ENCODE peak calls at places on chromosomes 12 and 14, in nine cellular contexts. O is gastrocnemius medialis, R is right lobe of liver, S is GM23338, F is psoas muscle, Y is ovary, C is right atrium auricular region, P is osteoblast, K is heart right ventricle. V is an unnamed sample.

GRCh38 chr12:100868487-100868886 is 73.9 kb downstream of the ANO4 start:
- DNase-seq in P (peak; percentile 63), C (no peak), K (no peak), S (no peak), O (no peak), Y (no peak), F (no peak), R (no peak), V (no peak)

GRCh38 chr12:130945793-130946492 is 7.8 kb upstream of the ADGRD1 start:
- DNase-seq in P (no peak), O (peak; percentile 42), Y (no peak), S (no peak), R (no peak), C (no peak), K (no peak), F (peak; percentile 43), V (no peak)

GRCh38 chr12:125083092-125083491 is 17.9 kb downstream of the AACS start:
- DNase-seq in S (no peak), C (no peak), R (no peak), Y (no peak), O (no peak), F (no peak), P (no peak), K (no peak), V (no peak)

GRCh38 chr14:81982056-81982455 is 448.4 kb upstream of the SEL1L start:
- DNase-seq in F (no peak), C (no peak), S (no peak), Y (no peak), R (no peak), K (no peak), O (no peak), P (no peak), V (no peak)

GRCh38 chr12:65294863-65295262 is 16.4 kb downstream of the MSRB3 start:
- DNase-seq in C (no peak), O (no peak), F (no peak), S (no peak), P (no peak), Y (no peak), K (no peak), R (no peak), V (no peak)

GRCh38 chr12:54051081-54051912 is 2.3 kb upstream of the HOXC4 start:
- DNase-seq in F (no peak), S (no peak), O (no peak), K (no peak), R (no peak), C (no peak), Y (no peak), P (peak; percentile 56), V (no peak)

GRCh38 chr14:54475911-54476310 is 12.9 kb downstream of the GMFB start:
- DNase-seq in R (no peak), P (no peak), C (no peak), F (no peak), O (no peak), K (no peak), Y (no peak), S (no peak), V (no peak)

GRCh38 chr12:125453751-125454150 is 388.5 kb downstream of the AACS start:
- DNase-seq in C (no peak), K (no peak), O (no peak), R (no peak), P (no peak), F (no peak), Y (no peak), S (no peak), V (no peak)

GRCh38 chr12:19095869-19096480 is 33.6 kb upstream of the PLEKHA5 start:
- DNase-seq in S (no peak), R (no peak), P (peak; percentile 86), K (no peak), O (no peak), F (no peak), Y (no peak), C (no peak), V (no peak)

GRCh38 chr12:48349471-48349870 is 1.2 kb downstream of the ZNF641 start:
- DNase-seq in K (peak; percentile 58), O (no peak), P (peak; percentile 88), S (no peak), C (no peak), Y (peak; percentile 67), R (no peak), F (no peak), V (no peak)

GRCh38 chr12:63151898-63152700 is 1.1 kb upstream of the AVPR1A start:
- DNase-seq in K (peak; percentile 15), O (no peak), C (no peak), F (no peak), S (peak; percentile 89), R (peak; percentile 30), P (peak; percentile 79), Y (peak; percentile 37), V (no peak)

GRCh38 chr12:98736352-98737326 is 91.5 kb downstream of the APAF1 start:
- DNase-seq in S (no peak), Y (no peak), R (peak; percentile 51), C (no peak), P (peak; percentile 66), O (no peak), F (no peak), K (no peak), V (no peak)

GRCh38 chr12:30823140-30823669 is 68.5 kb upstream of the CAPRIN2 start:
- DNase-seq in F (peak; percentile 41), S (peak; percentile 72), K (peak; percentile 48), R (peak; percentile 59), P (no peak), Y (peak; percentile 57), C (peak; percentile 71), O (peak; percentile 22), V (no peak)

GRCh38 chr14:106694638-106695393 is 1168.4 kb downstream of the TMEM121 start:
- DNase-seq in K (peak; percentile 18), S (peak; percentile 0), P (no peak), Y (no peak), O (no peak), R (no peak), C (no peak), F (no peak), V (peak; percentile 14)

GRCh38 chr12:115485503-115485902 is 792.0 kb downstream of the MED13L start:
- DNase-seq in K (no peak), Y (no peak), F (no peak), C (no peak), R (no peak), S (no peak), P (no peak), O (no peak), V (no peak)

GRCh38 chr12:105177208-105177607 is 58.8 kb downstream of the APPL2 start:
- DNase-seq in S (no peak), C (no peak), P (no peak), K (no peak), O (no peak), Y (no peak), R (no peak), F (no peak), V (no peak)

GRCh38 chr12:38823743-38824142 is 81.6 kb downstream of the CPNE8 start:
- DNase-seq in S (no peak), O (no peak), F (no peak), K (no peak), C (no peak), Y (no peak), R (no peak), P (no peak), V (no peak)

GRCh38 chr14:51691176-51691575 is 39.5 kb downstream of the FRMD6 start:
- DNase-seq in Y (no peak), O (no peak), S (no peak), F (no peak), K (no peak), R (no peak), P (peak; percentile 42), C (no peak), V (no peak)
- H3K36me3 ChIP-seq in Y (no peaks in the 10 kb centered on the region), O (no peaks in the 10 kb centered on the region), S (no peaks in the 10 kb centered on the region), F (peaks cover 4% of the 10 kb centered on the region), K (peaks cover 21% of the 10 kb centered on the region), R (no peaks in the 10 kb centered on the region), P (peaks cover 68% of the 10 kb centered on the region), C (no peaks in the 10 kb centered on the region), V (no peaks in the 10 kb centered on the region)

GRCh38 chr12:26832817-26833691 is at the start of gene ITPR2:
- DNase-seq in F (peak; percentile 95), C (peak; percentile 93), S (peak; percentile 97), R (peak; percentile 97), P (peak; percentile 100), K (peak; percentile 96), Y (peak; percentile 96), O (peak; percentile 92), V (peak; percentile 92)
- TF ChIP-seq CTCF in F (peak; percentile 41), C (peak; percentile 33), S (no peak), R (peak; percentile 27), P (no peak), K (no peak), Y (no peak), O (peak; percentile 43), V (peak; percentile 27)

GRCh38 chr14:69665596-69665995 is 54.2 kb downstream of the SUSD6 start:
- DNase-seq in Y (no peak), S (no peak), K (no peak), C (no peak), R (no peak), P (no peak), F (no peak), O (no peak), V (no peak)
- H3K36me3 ChIP-seq in Y (no peaks in the 10 kb centered on the region), S (no peaks in the 10 kb centered on the region), K (no peaks in the 10 kb centered on the region), C (peaks cover under 1% of the 10 kb centered on the region), R (no peaks in the 10 kb centered on the region), P (peaks cover 5% of the 10 kb centered on the region), F (peaks cover 1% of the 10 kb centered on the region), O (no peaks in the 10 kb centered on the region), V (peaks cover 3% of the 10 kb centered on the region)

GRCh38 chr14:105476937-105477658 is 2.5 kb downstream of the CRIP2 start:
- DNase-seq in O (no peak), Y (no peak), R (peak; percentile 44), S (no peak), F (no peak), C (no peak), K (peak; percentile 67), P (no peak), V (no peak)

GRCh38 chr14:105480165-105480564 is 5.5 kb downstream of the CRIP2 start:
- DNase-seq in P (no peak), K (no peak), R (no peak), Y (no peak), F (no peak), O (no peak), S (no peak), C (no peak), V (no peak)

GRCh38 chr14:105479438-105480164 is 5.0 kb downstream of the CRIP2 start:
- DNase-seq in O (no peak), K (peak; percentile 26), C (no peak), F (no peak), R (no peak), P (no peak), Y (no peak), S (no peak), V (no peak)

GRCh38 chr14:105477659-105478623 is 3.3 kb downstream of the CRIP2 start:
- DNase-seq in O (no peak), C (no peak), K (no peak), S (peak; percentile 42), F (no peak), P (no peak), Y (no peak), R (no peak), V (no peak)

DNA sequence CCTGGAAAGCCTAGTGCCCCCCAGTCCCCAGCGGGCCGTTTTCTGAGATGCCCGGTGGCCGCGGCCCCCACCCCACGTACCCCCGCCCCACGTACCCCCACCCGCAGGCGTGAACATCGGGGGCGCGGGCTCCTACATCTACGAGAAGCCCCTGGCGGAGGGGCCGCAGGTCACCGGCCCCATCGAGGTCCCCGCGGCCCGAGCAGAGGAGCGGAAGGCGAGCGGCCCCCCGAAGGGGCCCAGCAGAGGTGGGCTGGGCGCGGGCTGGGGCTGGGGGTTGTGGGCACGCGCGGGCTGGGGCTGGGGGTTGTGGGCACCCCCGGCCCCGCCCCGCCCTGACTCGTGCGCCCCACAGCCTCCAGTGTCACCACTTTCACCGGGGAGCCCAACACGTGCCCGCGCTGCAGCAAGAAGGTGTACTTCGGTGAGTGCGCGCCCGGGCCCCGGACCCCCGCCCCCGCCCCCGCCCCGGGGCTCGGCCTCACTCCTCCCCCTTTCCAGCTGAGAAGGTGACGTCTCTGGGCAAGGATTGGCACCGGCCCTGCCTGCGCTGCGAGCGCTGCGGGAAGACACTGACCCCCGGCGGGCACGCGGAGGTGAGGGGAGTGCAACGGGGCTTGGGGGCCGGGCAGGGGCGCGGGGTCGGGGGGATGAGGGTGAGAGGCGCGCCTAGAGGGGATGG is 4.1 kb downstream of the CRIP2 start:
- DNase-seq in R (no peak), Y (no peak), P (no peak), F (no peak), O (no peak), K (no peak), C (no peak), S (peak; percentile 50), V (no peak)
- TF ChIP-seq CTCF in R (no peak), Y (no peak), P (no peak), F (no peak), O (no peak), K (no peak), C (no peak), S (no peak), V (no peak)